ENCODE peak calls at places on chromosomes 5 and 9, in nine cellular contexts. T is K562, I is IMR-90, U is uterus, X is ovary, V is spleen, D is tibial nerve, S is sigmoid colon, K is transverse colon. F is an unnamed sample. For H3K4me1, the result is how much of the 10 kb centered on the place peaks cover.

GRCh38 chr9:117480251-117480650 is 65.4 kb upstream of the ASTN2 start:
- DNase-seq in V (no peak), U (no peak), X (no peak), S (no peak), I (no peak), T (no peak), D (no peak), K (no peak), F (no peak)

GRCh38 chr9:40925149-40925548 is 203.3 kb downstream of the FOXD4L6 start:
- DNase-seq in V (peak), T (no peak), D (no peak), I (no peak), S (no peak), K (no peak), X (no peak), U (no peak), F (no peak)

GRCh38 chr5:141929398-141930058 is 5.9 kb downstream of the DELE1 start:
- DNase-seq in K (no peak), X (no peak), T (no peak), U (no peak), I (no peak), V (no peak), S (no peak), D (no peak), F (peak)

GRCh38 chr9:98886691-98887229 is 56.9 kb upstream of the COL15A1 start:
- DNase-seq in S (no peak), U (no peak), D (no peak), V (no peak), K (no peak), I (no peak), T (peak), X (no peak), F (no peak)

GRCh38 chr5:158660726-158661125 is 439.0 kb downstream of the EBF1 start:
- DNase-seq in D (no peak), U (no peak), K (no peak), T (no peak), V (no peak), I (no peak), X (no peak), S (no peak), F (no peak)

GRCh38 chr5:150152636-150153462 is 2.8 kb downstream of the PDGFRB start:
- DNase-seq in I (peak), K (no peak), D (no peak), U (no peak), V (no peak), X (no peak), S (no peak), T (no peak), F (no peak)

GRCh38 chr5:149474198-149474597 is 77.0 kb downstream of the CSNK1A1 start:
- DNase-seq in X (no peak), U (no peak), S (no peak), D (no peak), I (no peak), K (peak), V (no peak), T (no peak), F (peak)

GRCh38 chr9:1880038-1880565 is 135.0 kb upstream of the SMARCA2 start:
- DNase-seq in K (no peak), U (no peak), S (no peak), D (no peak), X (no peak), V (no peak), T (no peak), I (no peak), F (no peak)

GRCh38 chr9:119369670-119370366 is 583 bp upstream of the BRINP1 start:
- DNase-seq in X (no peak), S (no peak), K (no peak), I (no peak), D (no peak), V (no peak), T (no peak), U (no peak), F (no peak)

GRCh38 chr9:27365977-27366376 is 69.0 kb upstream of the EQTN start:
- DNase-seq in X (no peak), U (no peak), S (no peak), V (no peak), T (no peak), K (no peak), I (no peak), D (no peak), F (no peak)

GRCh38 chr5:22372826-22373660 is 480.1 kb downstream of the CDH12 start:
- DNase-seq in I (no peak), K (no peak), S (no peak), D (no peak), T (no peak), X (no peak), U (no peak), V (no peak), F (no peak)

GRCh38 chr5:95644351-95645042 is 2.1 kb upstream of the RFESD start:
- DNase-seq in D (no peak), K (peak), I (peak), T (peak), X (no peak), U (peak), V (no peak), S (peak), F (peak)

GRCh38 chr9:806285-807156 is 35.0 kb upstream of the DMRT1 start:
- DNase-seq in U (no peak), S (no peak), K (no peak), I (peak), X (no peak), D (no peak), T (peak), V (no peak), F (no peak)

GRCh38 chr9:109372246-109372645 is 51.4 kb upstream of the EPB41L4B start:
- DNase-seq in S (no peak), K (no peak), V (no peak), X (no peak), I (no peak), T (no peak), U (no peak), D (no peak), F (no peak)

GRCh38 chr9:117434568-117434967 is 19.7 kb upstream of the ASTN2 start:
- DNase-seq in V (no peak), T (no peak), K (no peak), U (no peak), X (no peak), I (no peak), D (no peak), S (no peak), F (no peak)

GRCh38 chr9:34863426-34863825 is 94.7 kb upstream of the PHF24 start:
- DNase-seq in I (no peak), V (no peak), S (no peak), X (no peak), U (no peak), T (no peak), K (no peak), D (no peak), F (no peak)

GRCh38 chr9:34866614-34867013 is 91.5 kb upstream of the PHF24 start:
- DNase-seq in U (no peak), V (no peak), I (no peak), K (no peak), D (no peak), S (no peak), X (no peak), T (no peak), F (no peak)

DNA sequence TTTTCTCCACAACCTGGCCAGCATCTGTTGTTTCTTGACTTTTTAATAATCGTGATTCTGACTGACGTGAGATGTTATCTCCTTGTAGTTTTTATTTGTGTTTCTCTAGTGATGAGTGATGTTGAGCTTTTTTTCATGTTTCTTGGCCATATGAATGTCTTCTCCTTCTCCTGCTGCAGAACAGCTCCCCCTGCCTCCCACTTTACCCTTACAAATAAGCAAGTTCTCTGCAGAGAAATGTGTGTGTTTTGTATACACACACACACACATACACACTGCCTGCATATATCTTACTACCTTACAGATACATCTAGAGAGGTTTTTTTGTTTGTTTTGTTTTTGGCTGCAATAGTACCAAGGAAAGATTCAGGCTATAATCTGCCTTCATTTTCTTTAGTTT is 88.7 kb upstream of the PHF24 start:
- DNase-seq in K (no peak), U (no peak), T (no peak), I (peak), V (no peak), D (no peak), X (no peak), S (no peak), F (no peak)
- TF ChIP-seq CTCF in K (no peak), U (no peak), T (peak), I (no peak), V (no peak), D (no peak), X (no peak), S (no peak), F (no peak)

GRCh38 chr9:127980706-127981558 is at the start of gene EEIG1:
- DNase-seq in V (peak), T (peak), K (peak), X (peak), U (peak), I (peak), S (peak), D (peak), F (peak)
- TF ChIP-seq POLR2A in V (no peak), T (peak), K (peak), X (peak), U (peak), I (peak), S (peak), D (peak), F (peak)

GRCh38 chr9:113416149-113416726 is 5.7 kb downstream of the C9orf43 start:
- DNase-seq in U (no peak), K (no peak), X (no peak), I (no peak), V (no peak), T (no peak), S (no peak), D (no peak), F (no peak)
- H3K4me1 ChIP-seq in U (under half), K (under half), X (under half), I (under half), V (under half), T (under half), S (under half), D (under half), F (under half)

GRCh38 chr9:4119778-4120554 is 179.9 kb downstream of the GLIS3 start:
- DNase-seq in T (no peak), I (no peak), K (no peak), X (no peak), V (no peak), S (no peak), D (no peak), U (no peak), F (no peak)

GRCh38 chr9:4116708-4117460 is 183.0 kb downstream of the GLIS3 start:
- DNase-seq in K (no peak), S (no peak), X (no peak), I (no peak), D (no peak), V (no peak), T (no peak), U (no peak), F (no peak)

GRCh38 chr9:4118666-4119065 is 181.2 kb downstream of the GLIS3 start:
- DNase-seq in K (no peak), S (no peak), I (no peak), X (peak), U (no peak), D (no peak), V (no peak), T (no peak), F (no peak)

GRCh38 chr9:4116091-4116581 is 183.7 kb downstream of the GLIS3 start:
- DNase-seq in V (no peak), D (no peak), U (no peak), T (no peak), S (no peak), X (no peak), K (no peak), I (peak), F (no peak)

DNA sequence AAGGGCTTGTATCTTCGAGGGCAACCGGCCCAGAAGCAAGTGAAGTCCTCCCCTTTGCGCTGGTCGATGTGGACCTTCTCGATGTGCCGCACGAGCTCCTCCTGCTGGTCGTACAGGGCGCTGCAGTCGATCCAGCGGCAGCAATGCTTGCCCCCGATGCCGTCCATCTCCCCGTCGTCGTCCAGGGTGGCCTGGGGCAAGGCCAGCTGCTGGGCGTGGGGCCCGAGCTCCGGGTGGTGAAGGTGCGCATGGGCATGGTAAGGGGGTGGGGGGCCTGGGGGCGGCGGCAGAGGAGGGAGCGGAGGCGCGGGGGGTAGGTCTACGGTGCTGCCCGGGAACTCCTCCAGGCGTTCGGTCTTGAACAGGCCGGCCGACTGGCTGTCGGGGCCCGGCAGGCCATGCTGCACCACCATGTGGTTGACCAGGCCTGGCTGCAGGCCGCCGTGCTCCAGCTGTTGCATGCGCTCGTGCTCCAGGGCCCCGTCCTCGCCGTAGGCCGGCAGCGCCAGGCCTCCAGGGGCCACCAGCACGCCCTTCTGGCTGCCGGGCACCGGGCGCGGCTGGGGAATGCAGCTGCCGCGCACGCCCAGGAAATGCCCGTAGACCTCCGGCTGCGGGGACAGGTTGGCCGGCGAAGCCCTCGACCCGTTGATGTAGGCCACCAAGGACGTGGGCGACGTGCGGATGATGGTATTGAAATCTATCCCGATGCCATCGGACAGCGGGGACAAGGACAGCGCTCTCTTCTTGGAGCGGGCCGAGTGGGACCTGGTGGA is 181.8 kb downstream of the GLIS3 start:
- DNase-seq in K (peak), U (no peak), D (no peak), I (no peak), V (peak), X (peak), T (peak), S (no peak), F (no peak)
- TF ChIP-seq CTCF in K (peak), U (no peak), D (peak), I (no peak), V (peak), X (no peak), T (peak), S (peak), F (no peak)

GRCh38 chr9:37005517-37006140 is 28.4 kb downstream of the PAX5 start:
- DNase-seq in I (no peak), U (no peak), X (no peak), V (peak), T (no peak), S (no peak), K (no peak), D (no peak), F (no peak)

GRCh38 chr9:37007295-37007694 is 26.8 kb downstream of the PAX5 start:
- DNase-seq in V (peak), K (no peak), S (no peak), T (no peak), D (no peak), I (no peak), U (no peak), X (no peak), F (no peak)

GRCh38 chr9:37002036-37002412 is 32.0 kb downstream of the PAX5 start:
- DNase-seq in T (no peak), X (no peak), U (no peak), I (no peak), S (no peak), D (no peak), V (no peak), K (no peak), F (no peak)

GRCh38 chr9:37002413-37003217 is 31.5 kb downstream of the PAX5 start:
- DNase-seq in I (no peak), U (no peak), D (no peak), X (no peak), S (no peak), T (no peak), K (no peak), V (peak), F (no peak)

DNA sequence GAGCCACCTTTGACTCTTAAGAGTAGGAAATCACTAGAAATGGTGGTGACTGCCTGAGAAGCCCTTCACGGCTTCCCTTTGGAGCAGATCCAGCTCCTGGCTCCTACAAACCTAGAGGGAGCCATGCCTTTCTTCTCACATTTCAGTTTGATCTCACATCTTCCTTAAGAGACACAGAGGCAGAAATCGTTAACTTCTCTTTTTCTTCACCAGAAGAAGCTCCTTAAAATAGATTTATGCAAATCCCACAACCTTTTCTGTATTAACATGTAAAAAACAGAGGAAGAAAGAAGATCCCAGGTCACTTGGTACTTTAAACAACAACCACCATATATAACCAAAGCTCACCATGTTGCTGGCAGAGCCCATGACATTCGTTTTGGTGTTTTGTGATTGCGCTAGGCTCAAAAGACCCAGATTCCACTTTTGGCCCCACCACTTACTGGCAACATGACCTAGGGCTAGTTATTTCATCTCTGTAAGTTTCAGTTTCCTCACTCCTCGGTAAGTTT is 29.6 kb downstream of the PAX5 start:
- DNase-seq in I (no peak), D (no peak), X (no peak), T (no peak), V (no peak), K (no peak), S (no peak), U (no peak), F (no peak)
- TF ChIP-seq POLR2A in I (no peak), D (no peak), X (no peak), T (no peak), V (no peak), K (no peak), S (no peak), U (no peak), F (no peak)

GRCh38 chr5:132273631-132274030 is 16.1 kb downstream of the PDLIM4 start:
- DNase-seq in S (no peak), K (no peak), V (no peak), U (no peak), I (no peak), D (no peak), T (no peak), X (no peak), F (no peak)
- H3K4me1 ChIP-seq in S (under half), K (under half), V (under half), U (under half), I (under half), D (under half), T (under half), X (under half), F (under half)

DNA sequence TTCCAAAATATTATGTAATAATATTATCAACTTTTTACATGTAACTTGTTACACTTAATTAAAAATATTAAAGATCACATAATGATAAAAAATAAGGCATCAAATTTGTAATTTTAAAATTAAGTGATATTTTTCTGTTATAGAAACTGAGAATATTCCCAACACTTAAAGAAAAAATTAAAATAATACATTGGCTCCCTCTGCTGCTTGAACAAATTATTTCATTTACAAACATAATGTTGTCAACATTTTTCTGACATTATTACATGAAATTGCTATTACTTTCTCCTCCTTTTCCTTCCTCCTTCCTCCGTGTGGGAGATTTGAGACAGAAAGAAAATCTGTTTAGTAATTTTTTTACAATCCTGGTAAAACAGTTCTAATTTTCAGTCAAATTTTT is 42.3 kb downstream of the RNF180 start:
- DNase-seq in T (no peak), V (no peak), X (no peak), I (peak), D (no peak), K (no peak), S (no peak), U (no peak), F (no peak)
- TF ChIP-seq CTCF in T (peak), V (peak), X (peak), I (peak), D (no peak), K (no peak), S (no peak), U (peak), F (no peak)

GRCh38 chr5:180598316-180598701 is 7.0 kb upstream of the SCGB3A1 start:
- DNase-seq in V (no peak), K (no peak), D (no peak), X (peak), U (no peak), I (no peak), S (no peak), T (peak), F (no peak)
- TF ChIP-seq POLR2A in V (no peak), K (no peak), D (no peak), X (no peak), U (no peak), I (no peak), S (no peak), T (no peak), F (no peak)

DNA sequence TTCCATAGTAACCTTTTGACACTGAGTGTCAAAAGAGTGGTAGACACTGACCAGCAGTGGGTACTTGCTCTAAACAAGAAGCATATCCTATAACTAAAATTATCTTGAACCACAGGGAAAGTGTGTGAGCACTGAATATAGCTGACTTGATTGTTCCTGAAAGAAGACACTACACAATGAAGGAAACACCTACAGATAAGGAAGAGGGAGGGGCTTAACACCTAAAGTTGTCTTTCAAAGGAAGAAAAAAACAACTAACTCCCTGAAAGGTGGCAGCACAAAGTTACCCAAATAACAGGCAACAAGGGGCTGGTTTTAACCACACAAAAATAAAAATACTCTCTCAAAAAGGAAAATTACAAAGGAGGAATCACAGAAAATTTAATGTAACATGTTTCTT is 6.6 kb downstream of the ELAVL2 start:
- DNase-seq in X (no peak), U (no peak), I (no peak), S (no peak), K (no peak), D (no peak), T (no peak), V (no peak), F (no peak)
- H3K4me1 ChIP-seq in X (under half), U (under half), I (under half), S (under half), K (under half), D (under half), T (under half), V (under half), F (under half)

GRCh38 chr5:15966651-15967050 is 212.9 kb downstream of the MARCHF11 start:
- DNase-seq in T (no peak), U (no peak), X (no peak), V (no peak), K (no peak), S (no peak), D (no peak), I (peak), F (no peak)
- TF ChIP-seq CTCF in T (no peak), U (no peak), X (no peak), V (no peak), K (no peak), S (no peak), D (no peak), I (no peak), F (no peak)